ENCODE peak calls at places on chromosomes 13 and 19, in four cellular contexts. R is WTC11, U is HepG2, T is K562. Y is an unnamed sample.

GRCh38 chr13:113656015-113656588 is 1.9 kb downstream of the ATP4B start:
- DNase-seq in R (peak), U (no peak), T (no peak), Y (no peak)

GRCh38 chr13:91123456-91124127 is 223.9 kb upstream of the MIR17HG start:
- DNase-seq in R (no peak), U (no peak), T (no peak), Y (no peak)

GRCh38 chr19:10809693-10810285 is 26.2 kb downstream of the TMED1 start:
- DNase-seq in R (no peak), U (no peak), T (peak), Y (no peak)

GRCh38 chr13:80084086-80084676 is 256.7 kb downstream of the SPRY2 start:
- DNase-seq in R (no peak), U (no peak), T (no peak), Y (peak)

GRCh38 chr13:99629641-99630040 is 128.4 kb downstream of the TM9SF2 start:
- DNase-seq in R (no peak), U (no peak), T (no peak), Y (no peak)

GRCh38 chr13:77383097-77383496 is 56.2 kb upstream of the MYCBP2 start:
- DNase-seq in R (no peak), U (no peak), T (no peak), Y (no peak)

GRCh38 chr19:19452241-19453128 is 47.0 kb downstream of the GATAD2A start:
- DNase-seq in R (no peak), U (no peak), T (no peak), Y (no peak)

GRCh38 chr19:18121166-18121565 is 23.6 kb downstream of the MAST3 start:
- DNase-seq in R (no peak), U (no peak), T (no peak), Y (no peak)

GRCh38 chr13:21897140-21897539 is 226.3 kb downstream of the FGF9 start:
- DNase-seq in R (no peak), U (no peak), T (no peak), Y (no peak)

GRCh38 chr13:21895769-21896168 is 224.9 kb downstream of the FGF9 start:
- DNase-seq in R (no peak), U (no peak), T (no peak), Y (no peak)

GRCh38 chr13:21894091-21894490 is 223.2 kb downstream of the FGF9 start:
- DNase-seq in R (no peak), U (no peak), T (no peak), Y (no peak)

GRCh38 chr13:21898461-21898860 is 227.6 kb downstream of the FGF9 start:
- DNase-seq in R (no peak), U (no peak), T (no peak), Y (no peak)

DNA sequence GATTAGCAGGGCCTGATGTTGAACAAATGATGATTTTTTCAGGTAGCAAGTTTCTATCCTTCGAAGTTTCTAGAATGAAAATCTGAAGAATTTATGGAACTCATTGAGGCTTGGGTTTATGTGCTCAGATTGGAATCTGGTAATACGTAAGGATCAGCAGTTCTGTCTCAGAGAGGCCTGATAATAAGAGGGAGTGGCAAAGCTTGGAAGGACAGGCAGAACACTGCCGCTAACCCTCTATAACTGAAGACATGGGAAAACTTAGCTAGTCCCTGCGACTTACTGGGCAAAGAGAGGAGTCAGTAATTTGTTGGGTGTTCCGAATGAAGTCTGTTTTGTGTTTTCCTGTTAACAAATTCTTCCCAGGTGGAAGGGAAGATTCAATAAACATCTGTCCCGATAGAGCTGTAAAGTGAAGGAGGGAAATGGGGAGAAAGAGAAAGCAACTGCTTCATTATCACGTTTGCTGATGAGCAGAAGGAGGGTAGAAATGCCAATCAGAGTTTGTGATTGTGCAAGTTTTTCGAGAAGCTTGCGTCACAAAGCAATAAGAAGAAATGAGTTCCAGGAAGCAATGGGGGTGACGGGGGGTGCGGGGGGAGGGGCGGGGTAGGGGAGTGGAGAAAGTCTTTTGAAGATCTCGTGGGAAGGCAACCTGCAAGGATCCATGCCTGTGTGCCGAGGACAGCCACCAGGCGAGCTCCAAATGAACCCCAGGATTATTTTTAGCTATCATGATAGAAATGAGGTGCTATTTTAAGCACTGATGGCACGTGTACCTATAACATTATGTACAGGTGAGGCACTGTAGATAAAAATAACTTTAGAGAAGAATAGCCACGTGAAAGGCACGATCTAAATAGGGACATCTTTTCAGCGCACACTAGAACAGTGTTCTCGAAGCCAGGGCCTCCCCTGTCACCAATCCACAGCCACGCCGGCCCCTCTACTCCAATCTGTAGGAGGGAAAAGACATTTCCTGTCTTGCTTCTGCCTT is 224.1 kb downstream of the FGF9 start:
- DNase-seq in R (no peak), U (no peak), T (no peak), Y (no peak)
- TF ChIP-seq ELF4 in R (no peak), U (no peak), T (no peak), Y (no peak)

DNA sequence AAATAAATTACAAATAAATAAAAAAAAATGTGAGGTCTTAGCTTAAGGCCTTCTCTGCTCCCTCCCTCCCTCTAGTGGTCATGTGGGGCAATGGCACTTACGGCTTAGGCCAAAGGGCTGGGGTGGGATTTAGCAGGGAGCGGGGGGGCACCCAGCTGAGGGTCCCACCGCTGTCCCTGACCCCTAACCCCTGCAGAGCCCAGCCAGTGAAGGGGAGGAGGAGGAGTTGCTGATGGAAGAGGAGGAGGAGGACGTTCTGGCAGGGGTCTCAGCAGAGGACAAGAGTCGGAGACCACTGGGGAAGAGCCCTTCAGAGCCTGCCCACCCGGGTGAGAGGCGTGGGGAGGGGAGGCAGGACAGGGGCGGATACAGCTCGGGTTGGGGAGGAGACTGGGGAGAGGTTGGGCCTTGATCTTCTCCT is 9.3 kb downstream of the MPND start:
- DNase-seq in R (peak), U (peak), T (peak), Y (peak)
- TF ChIP-seq ELF4 in R (no peak), U (no peak), T (no peak), Y (no peak)

GRCh38 chr19:1648926-1649541 is 3.4 kb downstream of the TCF3 start:
- DNase-seq in R (no peak), U (no peak), T (no peak), Y (no peak)

GRCh38 chr19:1649706-1650626 is 2.4 kb downstream of the TCF3 start:
- DNase-seq in R (no peak), U (no peak), T (no peak), Y (no peak)

GRCh38 chr19:1651548-1652394 is 644 bp downstream of the TCF3 start:
- DNase-seq in R (no peak), U (no peak), T (peak), Y (peak)

GRCh38 chr19:1651061-1651547 is 1.3 kb downstream of the TCF3 start:
- DNase-seq in R (peak), U (no peak), T (no peak), Y (no peak)

GRCh38 chr19:1650627-1651009 is 1.8 kb downstream of the TCF3 start:
- DNase-seq in R (peak), U (no peak), T (no peak), Y (no peak)
- TF ChIP-seq ELF4 in R (no peak), U (no peak), T (no peak), Y (no peak)

GRCh38 chr19:29515706-29516357 is 10.0 kb upstream of the VSTM2B start:
- DNase-seq in R (no peak), U (no peak), T (no peak), Y (no peak)
- TF ChIP-seq ELF4 in R (no peak), U (no peak), T (no peak), Y (no peak)

GRCh38 chr13:33454844-33455256 is 169.3 kb upstream of the STARD13 start:
- DNase-seq in R (no peak), U (no peak), T (no peak), Y (no peak)
- TF ChIP-seq ELF4 in R (no peak), U (no peak), T (no peak), Y (no peak)

GRCh38 chr13:109979186-109979585 is 192.8 kb upstream of the IRS2 start:
- DNase-seq in R (no peak), U (no peak), T (no peak), Y (no peak)
- TF ChIP-seq ELF4 in R (no peak), U (no peak), T (no peak), Y (no peak)

GRCh38 chr19:21023901-21024300 is 3.4 kb downstream of the ZNF430 start:
- DNase-seq in R (no peak), U (no peak), T (no peak), Y (no peak)

GRCh38 chr19:21028969-21029268 is 8.5 kb downstream of the ZNF430 start:
- DNase-seq in R (no peak), U (no peak), T (no peak), Y (no peak)

GRCh38 chr19:21020298-21021227 is at the start of gene ZNF430:
- DNase-seq in R (peak), U (peak), T (peak), Y (peak)

GRCh38 chr19:21022996-21023395 is 2.5 kb downstream of the ZNF430 start:
- DNase-seq in R (no peak), U (peak), T (no peak), Y (no peak)
- TF ChIP-seq ELF4 in R (no peak), U (no peak), T (no peak), Y (no peak)

GRCh38 chr13:26899153-26899552 is 138.6 kb upstream of the GPR12 start:
- DNase-seq in R (no peak), U (no peak), T (no peak), Y (no peak)

GRCh38 chr13:26895081-26895807 is 134.7 kb upstream of the GPR12 start:
- DNase-seq in R (peak), U (no peak), T (no peak), Y (no peak)

GRCh38 chr13:26896986-26897668 is 136.5 kb upstream of the GPR12 start:
- DNase-seq in R (no peak), U (no peak), T (no peak), Y (no peak)

GRCh38 chr13:26895808-26896466 is 135.4 kb upstream of the GPR12 start:
- DNase-seq in R (no peak), U (no peak), T (no peak), Y (no peak)

DNA sequence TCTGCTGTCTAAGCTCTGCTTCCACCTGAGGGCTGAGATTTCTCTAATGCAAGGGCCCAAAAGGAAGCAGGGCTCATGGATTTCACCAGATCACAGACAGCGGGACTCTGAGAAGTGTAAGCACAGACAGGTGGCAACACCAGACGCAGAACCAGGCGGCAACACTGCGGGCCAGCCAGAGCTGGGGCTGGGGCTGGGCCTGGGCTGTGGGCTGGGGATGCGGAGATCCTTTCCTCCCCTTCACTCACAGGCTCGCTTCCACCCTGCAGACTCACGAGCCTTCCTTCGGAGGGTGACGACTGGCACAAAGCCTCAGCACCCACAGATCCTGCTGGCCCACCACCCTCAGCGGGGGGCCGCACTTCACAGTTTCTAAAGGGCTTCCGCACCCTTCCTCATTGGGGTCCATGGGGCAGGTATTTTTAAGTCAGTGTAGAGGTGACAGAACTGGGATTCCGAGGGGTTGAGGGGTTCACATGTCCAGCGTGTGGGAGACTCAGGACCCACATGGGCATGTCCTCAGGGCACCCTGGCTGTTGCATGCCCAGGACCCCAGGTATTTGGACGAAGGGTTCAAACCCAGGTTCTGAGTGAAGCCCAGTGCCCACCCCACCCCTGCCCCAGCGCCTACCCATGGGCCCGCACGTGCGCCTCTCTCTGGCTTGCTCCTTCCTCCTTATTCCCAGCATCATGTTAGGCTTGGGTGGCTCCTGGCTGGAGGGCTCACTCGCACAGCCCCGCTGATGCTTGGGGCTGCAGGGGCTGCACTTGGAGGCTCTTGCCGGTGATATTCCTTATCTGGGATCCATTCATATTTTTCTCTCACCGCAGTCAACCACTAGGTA is 137.3 kb upstream of the GPR12 start:
- DNase-seq in R (no peak), U (no peak), T (no peak), Y (no peak)
- TF ChIP-seq ELF4 in R (no peak), U (no peak), T (no peak), Y (no peak)

DNA sequence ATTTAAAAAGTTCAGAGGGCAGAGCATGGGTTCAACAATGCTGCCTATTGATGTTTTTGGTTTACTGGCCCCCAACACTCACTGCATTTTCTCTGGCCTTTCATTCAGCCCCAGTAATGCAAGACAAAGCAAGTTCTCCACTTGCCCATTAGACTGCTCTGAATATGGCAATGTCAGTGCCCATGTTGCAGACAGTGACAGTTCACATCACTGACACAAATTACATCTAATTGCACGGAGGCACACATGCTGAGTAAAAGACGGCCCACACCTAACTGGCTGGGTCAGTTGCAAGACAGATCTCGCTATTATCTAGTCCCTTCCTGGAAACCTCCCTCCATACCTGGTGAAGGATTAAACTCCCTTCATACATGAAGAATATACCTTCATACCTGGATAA is 54.0 kb downstream of the ENOX1 start:
- DNase-seq in R (no peak), U (no peak), T (no peak), Y (no peak)
- TF ChIP-seq ELF4 in R (no peak), U (no peak), T (no peak), Y (no peak)

GRCh38 chr13:51148952-51149573 is 38.0 kb upstream of the C13orf42 start:
- DNase-seq in R (peak), U (no peak), T (no peak), Y (peak)
- TF ChIP-seq ELF4 in R (no peak), U (no peak), T (no peak), Y (no peak)